ENCODE peak calls at places on chromosome 13, in ten cellular contexts. One of them, this sample, is unnamed.
A peak's percentile ranks its signal among the peaks of the same experiment; 100 is the strongest.

GRCh38 chr13:20998649-20999415 is 62.6 kb downstream of the LATS2 start:
- DNase-seq in adrenal gland: peak; percentile 13
- DNase-seq in transverse colon: no peak
- DNase-seq in adipocyte: no peak
- DNase-seq in GM12878: no peak
- DNase-seq in H9: peak; percentile 59
- DNase-seq in tibial artery: no peak
- DNase-seq in HAP-1: no peak
- DNase-seq in colonic mucosa: no peak
- DNase-seq in Caco-2: no peak
- DNase-seq in this sample: no peak

GRCh38 chr13:53151692-53152421 is 123.2 kb downstream of the OLFM4 start:
- DNase-seq in HAP-1: peak; percentile 76
- DNase-seq in H9: peak; percentile 78
- DNase-seq in transverse colon: peak; percentile 44
- DNase-seq in GM12878: peak; percentile 32
- DNase-seq in adipocyte: peak; percentile 56
- DNase-seq in colonic mucosa: peak; percentile 60
- DNase-seq in Caco-2: peak; percentile 47
- DNase-seq in tibial artery: no peak
- DNase-seq in adrenal gland: peak; percentile 28
- DNase-seq in this sample: peak; percentile 30

GRCh38 chr13:45817833-45818232 is 33.7 kb downstream of the SIAH3 start:
- DNase-seq in GM12878: no peak
- DNase-seq in colonic mucosa: no peak
- DNase-seq in adrenal gland: no peak
- DNase-seq in tibial artery: no peak
- DNase-seq in adipocyte: no peak
- DNase-seq in transverse colon: no peak
- DNase-seq in H9: no peak
- DNase-seq in HAP-1: no peak
- DNase-seq in Caco-2: no peak
- DNase-seq in this sample: no peak

GRCh38 chr13:114142640-114143490 is 10.4 kb upstream of the RASA3 start:
- DNase-seq in HAP-1: no peak
- DNase-seq in tibial artery: peak; percentile 65
- DNase-seq in adipocyte: no peak
- DNase-seq in colonic mucosa: peak; percentile 69
- DNase-seq in Caco-2: no peak
- DNase-seq in GM12878: no peak
- DNase-seq in H9: no peak
- DNase-seq in transverse colon: peak; percentile 78
- DNase-seq in adrenal gland: no peak
- DNase-seq in this sample: peak; percentile 89

GRCh38 chr13:53010374-53011105 is 18.1 kb upstream of the OLFM4 start:
- DNase-seq in H9: no peak
- DNase-seq in HAP-1: no peak
- DNase-seq in adipocyte: no peak
- DNase-seq in colonic mucosa: peak; percentile 80
- DNase-seq in tibial artery: no peak
- DNase-seq in adrenal gland: no peak
- DNase-seq in transverse colon: peak; percentile 43
- DNase-seq in GM12878: no peak
- DNase-seq in Caco-2: no peak
- DNase-seq in this sample: no peak

GRCh38 chr13:66618702-66619101 is 611.4 kb downstream of the PCDH9 start:
- DNase-seq in adrenal gland: no peak
- DNase-seq in Caco-2: no peak
- DNase-seq in transverse colon: no peak
- DNase-seq in adipocyte: peak; percentile 75
- DNase-seq in colonic mucosa: no peak
- DNase-seq in GM12878: no peak
- DNase-seq in tibial artery: no peak
- DNase-seq in HAP-1: no peak
- DNase-seq in H9: no peak
- DNase-seq in this sample: no peak

GRCh38 chr13:44726214-44726613 is 150.1 kb upstream of the TSC22D1 start:
- DNase-seq in Caco-2: no peak
- DNase-seq in tibial artery: no peak
- DNase-seq in colonic mucosa: no peak
- DNase-seq in GM12878: no peak
- DNase-seq in HAP-1: no peak
- DNase-seq in transverse colon: no peak
- DNase-seq in H9: no peak
- DNase-seq in adrenal gland: no peak
- DNase-seq in adipocyte: peak; percentile 87
- DNase-seq in this sample: no peak

GRCh38 chr13:113820813-113821651 is 42.8 kb downstream of the GAS6 start:
- DNase-seq in tibial artery: peak; percentile 94
- DNase-seq in H9: no peak
- DNase-seq in Caco-2: no peak
- DNase-seq in adrenal gland: peak; percentile 78
- DNase-seq in HAP-1: no peak
- DNase-seq in transverse colon: peak; percentile 63
- DNase-seq in adipocyte: peak; percentile 95
- DNase-seq in colonic mucosa: no peak
- DNase-seq in GM12878: no peak
- DNase-seq in this sample: no peak

GRCh38 chr13:30051531-30052060 is 201.2 kb upstream of the UBL3 start:
- DNase-seq in adrenal gland: no peak
- DNase-seq in H9: no peak
- DNase-seq in tibial artery: no peak
- DNase-seq in HAP-1: no peak
- DNase-seq in Caco-2: no peak
- DNase-seq in colonic mucosa: no peak
- DNase-seq in transverse colon: no peak
- DNase-seq in GM12878: no peak
- DNase-seq in adipocyte: no peak
- DNase-seq in this sample: no peak

GRCh38 chr13:43797154-43797553 is 10.4 kb upstream of the ENOX1 start:
- DNase-seq in Caco-2: no peak
- DNase-seq in adipocyte: no peak
- DNase-seq in H9: no peak
- DNase-seq in transverse colon: no peak
- DNase-seq in HAP-1: no peak
- DNase-seq in adrenal gland: no peak
- DNase-seq in colonic mucosa: no peak
- DNase-seq in GM12878: no peak
- DNase-seq in tibial artery: no peak
- DNase-seq in this sample: no peak

GRCh38 chr13:87851395-87851794 is 180.2 kb downstream of the SLITRK5 start:
- DNase-seq in adipocyte: no peak
- DNase-seq in HAP-1: no peak
- DNase-seq in tibial artery: no peak
- DNase-seq in Caco-2: no peak
- DNase-seq in transverse colon: no peak
- DNase-seq in colonic mucosa: no peak
- DNase-seq in H9: no peak
- DNase-seq in adrenal gland: no peak
- DNase-seq in GM12878: no peak
- DNase-seq in this sample: no peak

GRCh38 chr13:110017379-110017778 is 231.0 kb upstream of the IRS2 start:
- DNase-seq in tibial artery: no peak
- DNase-seq in transverse colon: no peak
- DNase-seq in H9: peak; percentile 60
- DNase-seq in HAP-1: no peak
- DNase-seq in adrenal gland: no peak
- DNase-seq in Caco-2: peak; percentile 79
- DNase-seq in colonic mucosa: no peak
- DNase-seq in GM12878: no peak
- DNase-seq in adipocyte: peak; percentile 70
- DNase-seq in this sample: no peak
- H3K4me1 ChIP-seq in tibial artery: peaks cover 13% of the 10 kb centered on the region
- H3K4me1 ChIP-seq in transverse colon: no peaks in the 10 kb centered on the region
- H3K4me1 ChIP-seq in H9: no peaks in the 10 kb centered on the region
- H3K4me1 ChIP-seq in HAP-1: no peaks in the 10 kb centered on the region
- H3K4me1 ChIP-seq in adrenal gland: no peaks in the 10 kb centered on the region
- H3K4me1 ChIP-seq in Caco-2: peaks cover 21% of the 10 kb centered on the region
- H3K4me1 ChIP-seq in colonic mucosa: no peaks in the 10 kb centered on the region
- H3K4me1 ChIP-seq in GM12878: no peaks in the 10 kb centered on the region
- H3K4me1 ChIP-seq in adipocyte: peaks cover 29% of the 10 kb centered on the region
- H3K4me1 ChIP-seq in this sample: no peaks in the 10 kb centered on the region

GRCh38 chr13:111160648-111161047 is 45.5 kb downstream of the ARHGEF7 start:
- DNase-seq in H9: no peak
- DNase-seq in colonic mucosa: no peak
- DNase-seq in adipocyte: no peak
- DNase-seq in tibial artery: no peak
- DNase-seq in adrenal gland: no peak
- DNase-seq in Caco-2: no peak
- DNase-seq in GM12878: no peak
- DNase-seq in HAP-1: no peak
- DNase-seq in transverse colon: no peak
- DNase-seq in this sample: no peak
- H3K4me1 ChIP-seq in H9: no peaks in the 10 kb centered on the region
- H3K4me1 ChIP-seq in colonic mucosa: peaks cover 2% of the 10 kb centered on the region
- H3K4me1 ChIP-seq in adipocyte: peaks cover 25% of the 10 kb centered on the region
- H3K4me1 ChIP-seq in tibial artery: peaks cover 31% of the 10 kb centered on the region
- H3K4me1 ChIP-seq in adrenal gland: peaks cover 49% of the 10 kb centered on the region
- H3K4me1 ChIP-seq in Caco-2: no peaks in the 10 kb centered on the region
- H3K4me1 ChIP-seq in GM12878: peaks cover 36% of the 10 kb centered on the region
- H3K4me1 ChIP-seq in HAP-1: no peaks in the 10 kb centered on the region
- H3K4me1 ChIP-seq in transverse colon: peaks cover 12% of the 10 kb centered on the region
- H3K4me1 ChIP-seq in this sample: peaks cover 5% of the 10 kb centered on the region

GRCh38 chr13:31629085-31629785 is 110.1 kb upstream of the RXFP2 start:
- DNase-seq in GM12878: no peak
- DNase-seq in adipocyte: peak; percentile 52
- DNase-seq in Caco-2: no peak
- DNase-seq in tibial artery: no peak
- DNase-seq in HAP-1: no peak
- DNase-seq in colonic mucosa: no peak
- DNase-seq in adrenal gland: no peak
- DNase-seq in H9: no peak
- DNase-seq in transverse colon: no peak
- DNase-seq in this sample: no peak
- H3K4me1 ChIP-seq in GM12878: no peaks in the 10 kb centered on the region
- H3K4me1 ChIP-seq in adipocyte: peaks cover 38% of the 10 kb centered on the region
- H3K4me1 ChIP-seq in Caco-2: no peaks in the 10 kb centered on the region
- H3K4me1 ChIP-seq in tibial artery: no peaks in the 10 kb centered on the region
- H3K4me1 ChIP-seq in HAP-1: no peaks in the 10 kb centered on the region
- H3K4me1 ChIP-seq in colonic mucosa: no peaks in the 10 kb centered on the region
- H3K4me1 ChIP-seq in adrenal gland: no peaks in the 10 kb centered on the region
- H3K4me1 ChIP-seq in H9: peaks cover 3% of the 10 kb centered on the region
- H3K4me1 ChIP-seq in transverse colon: no peaks in the 10 kb centered on the region
- H3K4me1 ChIP-seq in this sample: no peaks in the 10 kb centered on the region

GRCh38 chr13:55345197-55345596 is 1795.5 kb upstream of the PRR20A start:
- DNase-seq in transverse colon: no peak
- DNase-seq in Caco-2: no peak
- DNase-seq in H9: no peak
- DNase-seq in tibial artery: no peak
- DNase-seq in HAP-1: no peak
- DNase-seq in adipocyte: no peak
- DNase-seq in colonic mucosa: no peak
- DNase-seq in GM12878: no peak
- DNase-seq in adrenal gland: no peak
- DNase-seq in this sample: no peak

GRCh38 chr13:55341891-55342290 is 1798.8 kb upstream of the PRR20A start:
- DNase-seq in HAP-1: no peak
- DNase-seq in transverse colon: no peak
- DNase-seq in colonic mucosa: no peak
- DNase-seq in tibial artery: no peak
- DNase-seq in Caco-2: no peak
- DNase-seq in adipocyte: no peak
- DNase-seq in H9: no peak
- DNase-seq in adrenal gland: no peak
- DNase-seq in GM12878: no peak
- DNase-seq in this sample: no peak

GRCh38 chr13:55347528-55347927 is 1793.2 kb upstream of the PRR20A start:
- DNase-seq in adipocyte: no peak
- DNase-seq in GM12878: no peak
- DNase-seq in HAP-1: no peak
- DNase-seq in adrenal gland: no peak
- DNase-seq in H9: no peak
- DNase-seq in tibial artery: no peak
- DNase-seq in colonic mucosa: no peak
- DNase-seq in transverse colon: no peak
- DNase-seq in Caco-2: no peak
- DNase-seq in this sample: no peak
- H3K4me1 ChIP-seq in adipocyte: no peaks in the 10 kb centered on the region
- H3K4me1 ChIP-seq in GM12878: no peaks in the 10 kb centered on the region
- H3K4me1 ChIP-seq in HAP-1: no peaks in the 10 kb centered on the region
- H3K4me1 ChIP-seq in adrenal gland: no peaks in the 10 kb centered on the region
- H3K4me1 ChIP-seq in H9: no peaks in the 10 kb centered on the region
- H3K4me1 ChIP-seq in tibial artery: no peaks in the 10 kb centered on the region
- H3K4me1 ChIP-seq in colonic mucosa: no peaks in the 10 kb centered on the region
- H3K4me1 ChIP-seq in transverse colon: no peaks in the 10 kb centered on the region
- H3K4me1 ChIP-seq in Caco-2: no peaks in the 10 kb centered on the region
- H3K4me1 ChIP-seq in this sample: no peaks in the 10 kb centered on the region

DNA sequence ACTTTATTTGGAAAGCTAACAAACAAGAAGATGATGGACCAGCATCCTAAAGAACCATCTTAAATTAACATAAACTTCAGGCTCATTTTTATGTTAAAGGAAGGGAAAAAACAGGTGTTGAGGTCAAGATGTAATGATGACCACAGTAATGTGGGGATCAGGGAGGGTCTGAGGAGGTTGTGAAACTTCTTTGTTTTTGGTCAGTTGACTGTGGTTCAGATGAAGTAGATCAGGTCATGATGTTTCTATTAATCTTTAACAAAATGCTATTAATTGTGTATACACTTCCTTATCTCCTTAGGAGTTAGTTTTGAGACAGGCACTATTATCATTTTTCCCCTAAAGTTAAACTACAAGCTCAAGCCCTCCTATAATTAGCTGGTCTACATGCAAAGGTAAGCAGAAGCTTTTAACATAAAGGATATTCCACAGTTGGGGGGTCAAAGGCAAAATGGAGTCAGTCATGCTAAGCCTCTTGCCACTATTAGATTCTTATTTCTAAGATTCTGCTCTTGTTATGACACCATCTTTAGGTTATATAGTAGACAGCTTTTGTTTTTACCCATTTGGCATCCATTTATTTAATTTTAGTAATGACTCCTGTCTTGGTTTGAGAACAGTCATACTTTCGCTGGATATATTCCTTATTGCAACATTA is 800.1 kb upstream of the PCDH9 start:
- DNase-seq in adipocyte: no peak
- DNase-seq in tibial artery: no peak
- DNase-seq in colonic mucosa: no peak
- DNase-seq in HAP-1: no peak
- DNase-seq in GM12878: peak; percentile 3
- DNase-seq in adrenal gland: no peak
- DNase-seq in H9: no peak
- DNase-seq in Caco-2: no peak
- DNase-seq in transverse colon: no peak
- DNase-seq in this sample: no peak
- H3K4me1 ChIP-seq in adipocyte: no peaks in the 10 kb centered on the region
- H3K4me1 ChIP-seq in tibial artery: no peaks in the 10 kb centered on the region
- H3K4me1 ChIP-seq in colonic mucosa: no peaks in the 10 kb centered on the region
- H3K4me1 ChIP-seq in HAP-1: no peaks in the 10 kb centered on the region
- H3K4me1 ChIP-seq in GM12878: no peaks in the 10 kb centered on the region
- H3K4me1 ChIP-seq in adrenal gland: no peaks in the 10 kb centered on the region
- H3K4me1 ChIP-seq in H9: no peaks in the 10 kb centered on the region
- H3K4me1 ChIP-seq in Caco-2: no peaks in the 10 kb centered on the region
- H3K4me1 ChIP-seq in transverse colon: peaks cover 8% of the 10 kb centered on the region
- H3K4me1 ChIP-seq in this sample: no peaks in the 10 kb centered on the region

DNA sequence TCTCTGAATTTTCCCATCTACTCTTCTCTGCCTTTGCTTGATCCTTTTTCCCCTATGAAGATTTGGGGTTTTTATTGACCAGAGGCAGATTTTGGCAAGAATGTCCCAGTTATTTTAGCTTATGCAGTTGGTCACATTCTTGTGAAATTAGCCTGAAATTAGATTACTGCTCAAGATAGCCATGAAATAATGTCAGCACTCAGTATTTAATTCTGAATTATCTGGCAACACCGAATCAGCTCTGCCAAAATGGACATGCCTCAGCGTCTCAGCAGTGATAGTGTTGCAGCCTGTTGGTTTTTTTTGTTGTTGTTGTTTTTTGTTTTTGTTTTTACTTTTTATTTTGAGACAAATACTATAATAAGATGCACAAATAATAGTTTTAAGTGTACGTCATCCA is 17.3 kb upstream of the SPART start:
- DNase-seq in GM12878: no peak
- DNase-seq in tibial artery: no peak
- DNase-seq in H9: no peak
- DNase-seq in colonic mucosa: no peak
- DNase-seq in adipocyte: no peak
- DNase-seq in transverse colon: no peak
- DNase-seq in Caco-2: no peak
- DNase-seq in adrenal gland: no peak
- DNase-seq in HAP-1: no peak
- DNase-seq in this sample: no peak
- H3K4me1 ChIP-seq in GM12878: no peaks in the 10 kb centered on the region
- H3K4me1 ChIP-seq in tibial artery: no peaks in the 10 kb centered on the region
- H3K4me1 ChIP-seq in H9: no peaks in the 10 kb centered on the region
- H3K4me1 ChIP-seq in colonic mucosa: no peaks in the 10 kb centered on the region
- H3K4me1 ChIP-seq in adipocyte: peaks cover 46% of the 10 kb centered on the region
- H3K4me1 ChIP-seq in transverse colon: no peaks in the 10 kb centered on the region
- H3K4me1 ChIP-seq in Caco-2: no peaks in the 10 kb centered on the region
- H3K4me1 ChIP-seq in adrenal gland: no peaks in the 10 kb centered on the region
- H3K4me1 ChIP-seq in HAP-1: no peaks in the 10 kb centered on the region
- H3K4me1 ChIP-seq in this sample: no peaks in the 10 kb centered on the region

This sample was measured in CD4-positive, alpha-beta memory T cell.